ENCODE peak calls at places on chromosomes 12 and 14, in nine cellular contexts. One of them, this sample, is unnamed.
A peak's percentile ranks its signal among the peaks of the same experiment; 100 is the strongest.

GRCh38 chr14:63204407-63205280 is at the start of gene RHOJ:
- DNase-seq in kidney epithelial cell: no peak
- DNase-seq in MV-4-11: no peak
- DNase-seq in HFFc6: no peak
- DNase-seq in GF-D8: no peak
- DNase-seq in CD4-positive, alpha-beta T cell: no peak
- DNase-seq in lung microvascular endothelial cell: peak; percentile 41
- DNase-seq in AG08396: no peak
- DNase-seq in fibroblast of mammary gland: peak; percentile 2
- DNase-seq in this sample: no peak

GRCh38 chr12:127650626-127651025 is 616.3 kb upstream of the TMEM132C start:
- DNase-seq in kidney epithelial cell: no peak
- DNase-seq in MV-4-11: no peak
- DNase-seq in HFFc6: peak; percentile 49
- DNase-seq in GF-D8: no peak
- DNase-seq in CD4-positive, alpha-beta T cell: no peak
- DNase-seq in lung microvascular endothelial cell: no peak
- DNase-seq in AG08396: no peak
- DNase-seq in fibroblast of mammary gland: no peak
- DNase-seq in this sample: no peak

GRCh38 chr12:47039079-47039478 is 40.3 kb upstream of the PCED1B start:
- DNase-seq in kidney epithelial cell: no peak
- DNase-seq in MV-4-11: no peak
- DNase-seq in HFFc6: no peak
- DNase-seq in GF-D8: no peak
- DNase-seq in CD4-positive, alpha-beta T cell: no peak
- DNase-seq in lung microvascular endothelial cell: no peak
- DNase-seq in AG08396: no peak
- DNase-seq in fibroblast of mammary gland: no peak
- DNase-seq in this sample: no peak

GRCh38 chr12:47995976-47996375 is 8.3 kb downstream of the COL2A1 start:
- DNase-seq in kidney epithelial cell: no peak
- DNase-seq in MV-4-11: no peak
- DNase-seq in HFFc6: peak; percentile 82
- DNase-seq in GF-D8: no peak
- DNase-seq in CD4-positive, alpha-beta T cell: no peak
- DNase-seq in lung microvascular endothelial cell: peak; percentile 50
- DNase-seq in AG08396: peak; percentile 63
- DNase-seq in fibroblast of mammary gland: peak; percentile 58
- DNase-seq in this sample: no peak

GRCh38 chr12:46664771-46665287 is 161.0 kb downstream of the SLC38A4 start:
- DNase-seq in kidney epithelial cell: peak; percentile 73
- DNase-seq in MV-4-11: peak; percentile 75
- DNase-seq in HFFc6: peak; percentile 87
- DNase-seq in GF-D8: no peak
- DNase-seq in CD4-positive, alpha-beta T cell: no peak
- DNase-seq in lung microvascular endothelial cell: peak; percentile 97
- DNase-seq in AG08396: peak; percentile 79
- DNase-seq in fibroblast of mammary gland: peak; percentile 96
- DNase-seq in this sample: peak; percentile 95

GRCh38 chr12:67517181-67517887 is 131.2 kb upstream of the DYRK2 start:
- DNase-seq in kidney epithelial cell: peak; percentile 23
- DNase-seq in MV-4-11: no peak
- DNase-seq in HFFc6: no peak
- DNase-seq in GF-D8: no peak
- DNase-seq in CD4-positive, alpha-beta T cell: no peak
- DNase-seq in lung microvascular endothelial cell: no peak
- DNase-seq in AG08396: no peak
- DNase-seq in fibroblast of mammary gland: peak; percentile 67
- DNase-seq in this sample: no peak

GRCh38 chr12:19507823-19508222 is 68.5 kb downstream of the AEBP2 start:
- DNase-seq in kidney epithelial cell: no peak
- DNase-seq in MV-4-11: no peak
- DNase-seq in HFFc6: peak; percentile 27
- DNase-seq in GF-D8: no peak
- DNase-seq in CD4-positive, alpha-beta T cell: no peak
- DNase-seq in lung microvascular endothelial cell: peak; percentile 47
- DNase-seq in AG08396: peak; percentile 28
- DNase-seq in fibroblast of mammary gland: peak; percentile 45
- DNase-seq in this sample: no peak

GRCh38 chr12:51970904-51971646 is 19.6 kb downstream of the ACVR1B start:
- DNase-seq in kidney epithelial cell: peak; percentile 52
- DNase-seq in MV-4-11: no peak
- DNase-seq in HFFc6: peak; percentile 23
- DNase-seq in GF-D8: no peak
- DNase-seq in CD4-positive, alpha-beta T cell: peak; percentile 2
- DNase-seq in lung microvascular endothelial cell: peak; percentile 73
- DNase-seq in AG08396: peak; percentile 35
- DNase-seq in fibroblast of mammary gland: peak; percentile 31
- DNase-seq in this sample: no peak

GRCh38 chr14:57464013-57464730 is 29.5 kb downstream of the CCDC198 start:
- DNase-seq in kidney epithelial cell: no peak
- DNase-seq in MV-4-11: no peak
- DNase-seq in HFFc6: no peak
- DNase-seq in GF-D8: no peak
- DNase-seq in CD4-positive, alpha-beta T cell: no peak
- DNase-seq in lung microvascular endothelial cell: no peak
- DNase-seq in AG08396: no peak
- DNase-seq in fibroblast of mammary gland: no peak
- DNase-seq in this sample: no peak

GRCh38 chr12:4252595-4252994 is 21.0 kb upstream of the CCND2 start:
- DNase-seq in kidney epithelial cell: no peak
- DNase-seq in MV-4-11: no peak
- DNase-seq in HFFc6: no peak
- DNase-seq in GF-D8: no peak
- DNase-seq in CD4-positive, alpha-beta T cell: no peak
- DNase-seq in lung microvascular endothelial cell: no peak
- DNase-seq in AG08396: no peak
- DNase-seq in fibroblast of mammary gland: no peak
- DNase-seq in this sample: no peak

GRCh38 chr12:66409195-66409871 is 107.0 kb downstream of the HELB start:
- DNase-seq in kidney epithelial cell: no peak
- DNase-seq in MV-4-11: peak; percentile 81
- DNase-seq in HFFc6: peak; percentile 42
- DNase-seq in GF-D8: peak; percentile 37
- DNase-seq in CD4-positive, alpha-beta T cell: peak; percentile 27
- DNase-seq in lung microvascular endothelial cell: peak; percentile 78
- DNase-seq in AG08396: no peak
- DNase-seq in fibroblast of mammary gland: peak; percentile 81
- DNase-seq in this sample: peak; percentile 67

GRCh38 chr14:61451491-61451890 is 130.1 kb downstream of the PRKCH start:
- DNase-seq in kidney epithelial cell: no peak
- DNase-seq in MV-4-11: no peak
- DNase-seq in HFFc6: no peak
- DNase-seq in GF-D8: no peak
- DNase-seq in CD4-positive, alpha-beta T cell: no peak
- DNase-seq in lung microvascular endothelial cell: no peak
- DNase-seq in AG08396: no peak
- DNase-seq in fibroblast of mammary gland: no peak
- DNase-seq in this sample: no peak

GRCh38 chr14:20400965-20401593 is 12.2 kb downstream of the TEP1 start:
- DNase-seq in kidney epithelial cell: peak; percentile 67
- DNase-seq in MV-4-11: no peak
- DNase-seq in HFFc6: peak; percentile 47
- DNase-seq in GF-D8: no peak
- DNase-seq in CD4-positive, alpha-beta T cell: no peak
- DNase-seq in lung microvascular endothelial cell: peak; percentile 64
- DNase-seq in AG08396: no peak
- DNase-seq in fibroblast of mammary gland: peak; percentile 33
- DNase-seq in this sample: peak; percentile 88

GRCh38 chr12:52207895-52208294 is 16.1 kb upstream of the KRT80 start:
- DNase-seq in kidney epithelial cell: no peak
- DNase-seq in MV-4-11: no peak
- DNase-seq in HFFc6: no peak
- DNase-seq in GF-D8: peak; percentile 5
- DNase-seq in CD4-positive, alpha-beta T cell: no peak
- DNase-seq in lung microvascular endothelial cell: peak; percentile 68
- DNase-seq in AG08396: no peak
- DNase-seq in fibroblast of mammary gland: peak; percentile 88
- DNase-seq in this sample: no peak

GRCh38 chr12:25328082-25328712 is 77.5 kb upstream of the KRAS start:
- DNase-seq in kidney epithelial cell: peak; percentile 61
- DNase-seq in MV-4-11: peak; percentile 44
- DNase-seq in HFFc6: peak; percentile 5
- DNase-seq in GF-D8: no peak
- DNase-seq in CD4-positive, alpha-beta T cell: no peak
- DNase-seq in lung microvascular endothelial cell: no peak
- DNase-seq in AG08396: no peak
- DNase-seq in fibroblast of mammary gland: peak; percentile 75
- DNase-seq in this sample: no peak

GRCh38 chr14:104116544-104117340 is 21.6 kb upstream of the KIF26A start:
- DNase-seq in kidney epithelial cell: no peak
- DNase-seq in MV-4-11: no peak
- DNase-seq in HFFc6: no peak
- DNase-seq in GF-D8: no peak
- DNase-seq in CD4-positive, alpha-beta T cell: no peak
- DNase-seq in lung microvascular endothelial cell: no peak
- DNase-seq in AG08396: no peak
- DNase-seq in fibroblast of mammary gland: no peak
- DNase-seq in this sample: peak; percentile 35

GRCh38 chr12:83179999-83180398 is 493.3 kb downstream of the TMTC2 start:
- DNase-seq in kidney epithelial cell: no peak
- DNase-seq in MV-4-11: no peak
- DNase-seq in HFFc6: no peak
- DNase-seq in GF-D8: no peak
- DNase-seq in CD4-positive, alpha-beta T cell: no peak
- DNase-seq in lung microvascular endothelial cell: no peak
- DNase-seq in AG08396: no peak
- DNase-seq in fibroblast of mammary gland: no peak
- DNase-seq in this sample: no peak

GRCh38 chr14:74675219-74675618 is 37.7 kb downstream of the AREL1 start:
- DNase-seq in kidney epithelial cell: no peak
- DNase-seq in MV-4-11: no peak
- DNase-seq in HFFc6: no peak
- DNase-seq in GF-D8: no peak
- DNase-seq in CD4-positive, alpha-beta T cell: no peak
- DNase-seq in lung microvascular endothelial cell: no peak
- DNase-seq in AG08396: no peak
- DNase-seq in fibroblast of mammary gland: peak; percentile 29
- DNase-seq in this sample: no peak

GRCh38 chr14:32584079-32584478 is 255.0 kb downstream of the AKAP6 start:
- DNase-seq in kidney epithelial cell: no peak
- DNase-seq in MV-4-11: no peak
- DNase-seq in HFFc6: no peak
- DNase-seq in GF-D8: no peak
- DNase-seq in CD4-positive, alpha-beta T cell: no peak
- DNase-seq in lung microvascular endothelial cell: no peak
- DNase-seq in AG08396: no peak
- DNase-seq in fibroblast of mammary gland: no peak
- DNase-seq in this sample: no peak

GRCh38 chr12:1676043-1676442 is 14.8 kb upstream of the ADIPOR2 start:
- DNase-seq in kidney epithelial cell: no peak
- DNase-seq in MV-4-11: no peak
- DNase-seq in HFFc6: no peak
- DNase-seq in GF-D8: no peak
- DNase-seq in CD4-positive, alpha-beta T cell: no peak
- DNase-seq in lung microvascular endothelial cell: no peak
- DNase-seq in AG08396: no peak
- DNase-seq in fibroblast of mammary gland: no peak
- DNase-seq in this sample: no peak

GRCh38 chr14:93751946-93752660 is 36.2 kb downstream of the PRIMA1 start:
- DNase-seq in kidney epithelial cell: no peak
- DNase-seq in MV-4-11: no peak
- DNase-seq in HFFc6: no peak
- DNase-seq in GF-D8: no peak
- DNase-seq in CD4-positive, alpha-beta T cell: no peak
- DNase-seq in lung microvascular endothelial cell: no peak
- DNase-seq in AG08396: no peak
- DNase-seq in fibroblast of mammary gland: no peak
- DNase-seq in this sample: no peak

GRCh38 chr14:49306152-49306751 is 279.9 kb downstream of the RPS29 start:
- DNase-seq in kidney epithelial cell: no peak
- DNase-seq in MV-4-11: peak; percentile 6
- DNase-seq in HFFc6: peak; percentile 17
- DNase-seq in GF-D8: no peak
- DNase-seq in CD4-positive, alpha-beta T cell: no peak
- DNase-seq in lung microvascular endothelial cell: peak; percentile 1
- DNase-seq in AG08396: no peak
- DNase-seq in fibroblast of mammary gland: peak; percentile 46
- DNase-seq in this sample: peak; percentile 50

GRCh38 chr12:60920841-60921495 is 1325.1 kb downstream of the SLC16A7 start:
- DNase-seq in kidney epithelial cell: no peak
- DNase-seq in MV-4-11: no peak
- DNase-seq in HFFc6: no peak
- DNase-seq in GF-D8: no peak
- DNase-seq in CD4-positive, alpha-beta T cell: no peak
- DNase-seq in lung microvascular endothelial cell: peak; percentile 11
- DNase-seq in AG08396: no peak
- DNase-seq in fibroblast of mammary gland: peak; percentile 2
- DNase-seq in this sample: no peak

GRCh38 chr12:124013073-124013472 is 40.1 kb downstream of the ZNF664 start:
- DNase-seq in kidney epithelial cell: no peak
- DNase-seq in MV-4-11: peak; percentile 30
- DNase-seq in HFFc6: no peak
- DNase-seq in GF-D8: no peak
- DNase-seq in CD4-positive, alpha-beta T cell: no peak
- DNase-seq in lung microvascular endothelial cell: no peak
- DNase-seq in AG08396: no peak
- DNase-seq in fibroblast of mammary gland: no peak
- DNase-seq in this sample: no peak

GRCh38 chr12:113900711-113901110 is 65.4 kb downstream of the RBM19 start:
- DNase-seq in kidney epithelial cell: no peak
- DNase-seq in MV-4-11: no peak
- DNase-seq in HFFc6: no peak
- DNase-seq in GF-D8: no peak
- DNase-seq in CD4-positive, alpha-beta T cell: no peak
- DNase-seq in lung microvascular endothelial cell: no peak
- DNase-seq in AG08396: no peak
- DNase-seq in fibroblast of mammary gland: no peak
- DNase-seq in this sample: no peak

GRCh38 chr12:124842800-124843510 is 20.7 kb downstream of the SCARB1 start:
- DNase-seq in kidney epithelial cell: no peak
- DNase-seq in MV-4-11: no peak
- DNase-seq in HFFc6: no peak
- DNase-seq in GF-D8: no peak
- DNase-seq in CD4-positive, alpha-beta T cell: no peak
- DNase-seq in lung microvascular endothelial cell: no peak
- DNase-seq in AG08396: no peak
- DNase-seq in fibroblast of mammary gland: no peak
- DNase-seq in this sample: no peak

GRCh38 chr12:53233671-53234091 is 1.7 kb upstream of the RARG start:
- DNase-seq in kidney epithelial cell: no peak
- DNase-seq in MV-4-11: no peak
- DNase-seq in HFFc6: no peak
- DNase-seq in GF-D8: no peak
- DNase-seq in CD4-positive, alpha-beta T cell: no peak
- DNase-seq in lung microvascular endothelial cell: no peak
- DNase-seq in AG08396: no peak
- DNase-seq in fibroblast of mammary gland: peak; percentile 55
- DNase-seq in this sample: no peak

GRCh38 chr12:111404362-111405148 is 1.2 kb upstream of the SH2B3 start:
- DNase-seq in kidney epithelial cell: no peak
- DNase-seq in MV-4-11: no peak
- DNase-seq in HFFc6: no peak
- DNase-seq in GF-D8: peak; percentile 32
- DNase-seq in CD4-positive, alpha-beta T cell: no peak
- DNase-seq in lung microvascular endothelial cell: peak; percentile 90
- DNase-seq in AG08396: no peak
- DNase-seq in fibroblast of mammary gland: no peak
- DNase-seq in this sample: peak; percentile 89

GRCh38 chr12:19712041-19712440 is 272.7 kb downstream of the AEBP2 start:
- DNase-seq in kidney epithelial cell: peak; percentile 50
- DNase-seq in MV-4-11: peak; percentile 90
- DNase-seq in HFFc6: peak; percentile 81
- DNase-seq in GF-D8: no peak
- DNase-seq in CD4-positive, alpha-beta T cell: no peak
- DNase-seq in lung microvascular endothelial cell: peak; percentile 92
- DNase-seq in AG08396: peak; percentile 44
- DNase-seq in fibroblast of mammary gland: peak; percentile 91
- DNase-seq in this sample: peak; percentile 69